ENCODE peak calls at places on chromosomes 6 and 20, in nine cellular contexts. One of them, this sample, is unnamed.

GRCh38 chr6:134584809-134585528 is 267.1 kb upstream of the SGK1 start:
- DNase-seq in A172: no peak
- DNase-seq in H7: no peak
- DNase-seq in HFFc6: no peak
- DNase-seq in CD8-positive, alpha-beta memory T cell: no peak
- DNase-seq in ELR: no peak
- DNase-seq in M059J: peak
- DNase-seq in neuronal stem cell: no peak
- DNase-seq in adipocyte: no peak
- DNase-seq in this sample: no peak

GRCh38 chr20:31472395-31473330 is 2.3 kb downstream of the DEFB124 start:
- DNase-seq in A172: peak
- DNase-seq in H7: no peak
- DNase-seq in HFFc6: no peak
- DNase-seq in CD8-positive, alpha-beta memory T cell: no peak
- DNase-seq in ELR: no peak
- DNase-seq in M059J: peak
- DNase-seq in neuronal stem cell: no peak
- DNase-seq in adipocyte: peak
- DNase-seq in this sample: no peak

GRCh38 chr6:135505222-135505621 is 7.7 kb upstream of the AHI1 start:
- DNase-seq in A172: no peak
- DNase-seq in H7: no peak
- DNase-seq in HFFc6: no peak
- DNase-seq in CD8-positive, alpha-beta memory T cell: no peak
- DNase-seq in ELR: no peak
- DNase-seq in M059J: no peak
- DNase-seq in neuronal stem cell: no peak
- DNase-seq in adipocyte: no peak
- DNase-seq in this sample: no peak

GRCh38 chr6:5851261-5851757 is 155.4 kb downstream of the NRN1 start:
- DNase-seq in A172: no peak
- DNase-seq in H7: peak
- DNase-seq in HFFc6: no peak
- DNase-seq in CD8-positive, alpha-beta memory T cell: peak
- DNase-seq in ELR: no peak
- DNase-seq in M059J: no peak
- DNase-seq in neuronal stem cell: no peak
- DNase-seq in adipocyte: peak
- DNase-seq in this sample: peak

GRCh38 chr6:26020291-26020982 is 57.8 kb downstream of the TRIM38 start:
- DNase-seq in A172: peak
- DNase-seq in H7: peak
- DNase-seq in HFFc6: peak
- DNase-seq in CD8-positive, alpha-beta memory T cell: peak
- DNase-seq in ELR: peak
- DNase-seq in M059J: peak
- DNase-seq in neuronal stem cell: peak
- DNase-seq in adipocyte: peak
- DNase-seq in this sample: peak

GRCh38 chr6:37897819-37898534 is 78.5 kb downstream of the ZFAND3 start:
- DNase-seq in A172: no peak
- DNase-seq in H7: no peak
- DNase-seq in HFFc6: no peak
- DNase-seq in CD8-positive, alpha-beta memory T cell: no peak
- DNase-seq in ELR: no peak
- DNase-seq in M059J: no peak
- DNase-seq in neuronal stem cell: no peak
- DNase-seq in adipocyte: no peak
- DNase-seq in this sample: no peak

GRCh38 chr20:43040427-43040826 is 149.3 kb downstream of the PTPRT start:
- DNase-seq in A172: no peak
- DNase-seq in H7: peak
- DNase-seq in HFFc6: no peak
- DNase-seq in CD8-positive, alpha-beta memory T cell: no peak
- DNase-seq in ELR: peak
- DNase-seq in M059J: peak
- DNase-seq in neuronal stem cell: peak
- DNase-seq in adipocyte: no peak
- DNase-seq in this sample: no peak

GRCh38 chr6:157080986-157081391 is 242.3 kb downstream of the TMEM242 start:
- DNase-seq in A172: no peak
- DNase-seq in H7: no peak
- DNase-seq in HFFc6: no peak
- DNase-seq in CD8-positive, alpha-beta memory T cell: no peak
- DNase-seq in ELR: no peak
- DNase-seq in M059J: no peak
- DNase-seq in neuronal stem cell: no peak
- DNase-seq in adipocyte: no peak
- DNase-seq in this sample: no peak

GRCh38 chr20:25310921-25311728 is 63.2 kb downstream of the PYGB start:
- DNase-seq in A172: peak
- DNase-seq in H7: no peak
- DNase-seq in HFFc6: peak
- DNase-seq in CD8-positive, alpha-beta memory T cell: no peak
- DNase-seq in ELR: peak
- DNase-seq in M059J: peak
- DNase-seq in neuronal stem cell: no peak
- DNase-seq in adipocyte: peak
- DNase-seq in this sample: no peak

GRCh38 chr6:10855233-10855632 is 16.9 kb upstream of the MAK start:
- DNase-seq in A172: no peak
- DNase-seq in H7: peak
- DNase-seq in HFFc6: no peak
- DNase-seq in CD8-positive, alpha-beta memory T cell: no peak
- DNase-seq in ELR: no peak
- DNase-seq in M059J: no peak
- DNase-seq in neuronal stem cell: no peak
- DNase-seq in adipocyte: no peak
- DNase-seq in this sample: no peak

GRCh38 chr6:56259682-56260081 is 12.3 kb upstream of the COL21A1 start:
- DNase-seq in A172: no peak
- DNase-seq in H7: no peak
- DNase-seq in HFFc6: no peak
- DNase-seq in CD8-positive, alpha-beta memory T cell: no peak
- DNase-seq in ELR: peak
- DNase-seq in M059J: peak
- DNase-seq in neuronal stem cell: no peak
- DNase-seq in adipocyte: peak
- DNase-seq in this sample: no peak

GRCh38 chr20:36792422-36792821 is 18.9 kb upstream of the DSN1 start:
- DNase-seq in A172: peak
- DNase-seq in H7: peak
- DNase-seq in HFFc6: peak
- DNase-seq in CD8-positive, alpha-beta memory T cell: no peak
- DNase-seq in ELR: peak
- DNase-seq in M059J: peak
- DNase-seq in neuronal stem cell: peak
- DNase-seq in adipocyte: peak
- DNase-seq in this sample: no peak

GRCh38 chr6:40755046-40755681 is 168.0 kb upstream of the LRFN2 start:
- DNase-seq in A172: peak
- DNase-seq in H7: peak
- DNase-seq in HFFc6: no peak
- DNase-seq in CD8-positive, alpha-beta memory T cell: no peak
- DNase-seq in ELR: peak
- DNase-seq in M059J: peak
- DNase-seq in neuronal stem cell: no peak
- DNase-seq in adipocyte: peak
- DNase-seq in this sample: no peak

GRCh38 chr6:73640179-73640750 is 13.5 kb downstream of the SLC17A5 start:
- DNase-seq in A172: no peak
- DNase-seq in H7: no peak
- DNase-seq in HFFc6: no peak
- DNase-seq in CD8-positive, alpha-beta memory T cell: no peak
- DNase-seq in ELR: peak
- DNase-seq in M059J: peak
- DNase-seq in neuronal stem cell: no peak
- DNase-seq in adipocyte: no peak
- DNase-seq in this sample: no peak